ENCODE peak calls at places on chromosomes 5 and 9, in eight cellular contexts. E, Y, T, C, O, P, U and Z are unnamed samples.

GRCh38 chr5:170655476-170655875 is 128.0 kb upstream of the GABRP start:
- DNase-seq in O (no peak), Y (no peak), E (no peak), U (no peak), C (no peak), T (no peak), P (no peak), Z (no peak)

GRCh38 chr5:37086466-37087178 is 162.6 kb downstream of the CPLANE1 start:
- DNase-seq in E (no peak), C (peak), U (peak), P (no peak), T (no peak), Y (peak), O (peak), Z (no peak)

GRCh38 chr5:115262066-115262404 is 642 bp downstream of the PGGT1B start:
- DNase-seq in E (no peak), T (no peak), C (peak), O (no peak), P (no peak), U (peak), Y (peak), Z (no peak)

GRCh38 chr5:74916831-74917710 is 50.9 kb upstream of the FAM169A start:
- DNase-seq in C (peak), T (no peak), O (no peak), P (no peak), U (peak), E (peak), Y (peak), Z (no peak)

GRCh38 chr9:121684381-121685145 is 33.1 kb downstream of the DAB2IP start:
- DNase-seq in P (peak), T (no peak), C (peak), U (peak), E (no peak), Y (no peak), O (peak), Z (peak)

GRCh38 chr9:22098636-22099332 is 89.7 kb upstream of the CDKN2B start:
- DNase-seq in C (no peak), O (peak), E (no peak), P (no peak), T (no peak), U (no peak), Y (no peak), Z (no peak)

GRCh38 chr5:181204561-181205401 is at the start of gene TRIM7:
- DNase-seq in U (peak), P (no peak), Y (peak), O (peak), E (no peak), T (no peak), C (peak), Z (peak)

GRCh38 chr9:130634801-130635200 is 29.6 kb upstream of the PRDM12 start:
- DNase-seq in O (no peak), E (no peak), Y (no peak), U (no peak), P (no peak), C (no peak), T (no peak), Z (peak)

GRCh38 chr5:56269216-56269927 is 36.2 kb upstream of the ANKRD55 start:
- DNase-seq in O (no peak), U (peak), Y (peak), P (no peak), C (peak), E (no peak), T (peak), Z (no peak)

DNA sequence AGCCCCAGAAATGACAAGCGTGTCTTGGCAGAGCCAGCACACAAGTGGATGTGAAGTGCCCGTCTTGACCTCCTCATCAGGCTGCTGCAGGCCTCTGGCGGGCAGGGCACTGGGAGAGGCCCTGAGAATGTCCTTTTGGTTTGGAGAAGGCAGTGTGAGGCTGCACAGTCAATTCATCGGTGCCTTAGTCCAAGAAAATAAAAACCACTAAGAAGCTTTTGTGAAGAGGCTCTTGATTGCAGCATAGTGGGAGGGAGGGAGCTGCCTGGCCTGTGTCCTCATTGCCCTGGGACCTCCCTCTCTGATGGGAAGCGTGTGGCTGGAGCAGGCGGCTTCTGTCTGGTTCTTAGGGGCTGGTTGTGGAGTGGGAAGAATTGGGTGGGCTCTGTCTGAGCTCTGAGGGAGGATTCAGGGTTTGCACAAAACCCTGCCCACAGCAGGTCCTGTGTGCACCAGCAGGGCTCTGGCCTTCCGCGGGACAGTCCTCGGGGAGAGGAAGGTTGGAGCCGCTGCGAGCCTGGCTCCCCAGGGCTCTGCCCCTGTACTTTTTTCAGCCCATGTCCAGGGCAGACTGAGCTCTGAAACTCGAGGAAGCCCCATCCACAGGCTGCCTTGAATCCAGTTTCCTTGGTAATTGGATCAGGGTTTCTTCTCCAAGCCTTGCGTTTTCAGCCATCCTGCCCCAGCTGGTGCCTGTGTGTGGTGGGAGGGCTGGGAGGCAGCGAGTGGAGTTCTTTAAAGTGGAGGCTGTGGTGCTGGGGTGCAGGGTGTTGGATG is 1.1 kb downstream of the HRCT1 start:
- DNase-seq in Y (peak), T (no peak), P (peak), U (peak), E (no peak), C (peak), O (peak), Z (no peak)
- H3K4me3 ChIP-seq in Y (no peak), T (no peak), P (no peak), U (peak), E (no peak), C (peak), O (no peak), Z (no peak)

DNA sequence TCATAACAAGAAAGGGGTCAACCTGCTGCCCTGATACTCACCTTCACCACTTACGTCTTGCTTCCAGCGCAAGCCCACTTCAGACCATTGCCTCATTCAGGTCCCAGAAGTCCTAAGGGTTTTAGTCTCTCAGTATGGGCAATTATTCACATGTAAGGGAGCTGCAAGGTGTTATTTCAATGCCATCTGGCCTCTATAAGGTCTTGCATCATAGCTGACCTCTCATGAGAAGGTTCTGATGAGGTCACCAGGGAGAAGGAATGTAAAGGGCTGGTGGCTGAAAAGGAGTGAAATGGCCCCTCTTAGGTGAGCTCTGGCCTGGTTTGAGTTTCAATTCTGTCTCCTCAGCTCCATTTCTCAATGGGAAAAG is 1.5 kb upstream of the MARCHF3 start:
- DNase-seq in E (no peak), Y (no peak), T (no peak), O (no peak), U (no peak), C (peak), P (no peak), Z (no peak)
- H3K4me3 ChIP-seq in E (no peak), Y (no peak), T (no peak), O (no peak), U (no peak), C (no peak), P (no peak), Z (no peak)

GRCh38 chr5:119270955-119271757 is 84.7 kb upstream of the TNFAIP8 start:
- DNase-seq in U (no peak), T (no peak), E (peak), C (no peak), O (no peak), P (no peak), Y (no peak), Z (no peak)
- H3K4me3 ChIP-seq in U (no peak), T (peak), E (peak), C (no peak), O (no peak), P (no peak), Y (no peak), Z (peak)

GRCh38 chr5:120257358-120257971 is 206.6 kb upstream of the PRR16 start:
- DNase-seq in U (no peak), T (no peak), P (no peak), Y (no peak), O (no peak), C (no peak), E (no peak), Z (no peak)
- H3K4me3 ChIP-seq in U (no peak), T (no peak), P (no peak), Y (no peak), O (no peak), C (no peak), E (no peak), Z (no peak)